ENCODE peak calls at places on chromosomes 3 and 15, in eight cellular contexts. One of them, this sample, is unnamed.

GRCh38 chr3:183159319-183159718 is 3.2 kb downstream of the LAMP3 start:
- DNase-seq in adrenal gland: no peak
- DNase-seq in AG04450: no peak
- DNase-seq in A172: no peak
- DNase-seq in H9: no peak
- DNase-seq in M059J: no peak
- DNase-seq in nephron progenitor cell: no peak
- DNase-seq in EH: no peak
- DNase-seq in this sample: no peak

GRCh38 chr3:35393916-35394315 is 245.4 kb upstream of the ARPP21 start:
- DNase-seq in M059J: no peak
- DNase-seq in AG04450: no peak
- DNase-seq in A172: no peak
- DNase-seq in adrenal gland: no peak
- DNase-seq in H9: peak
- DNase-seq in EH: no peak
- DNase-seq in nephron progenitor cell: peak
- DNase-seq in this sample: no peak

GRCh38 chr15:62254137-62254934 is 89.3 kb upstream of the C2CD4B start:
- DNase-seq in AG04450: peak
- DNase-seq in adrenal gland: peak
- DNase-seq in EH: peak
- DNase-seq in nephron progenitor cell: peak
- DNase-seq in M059J: peak
- DNase-seq in A172: peak
- DNase-seq in H9: peak
- DNase-seq in this sample: peak

GRCh38 chr3:64216706-64217105 is 8.6 kb downstream of the PRICKLE2 start:
- DNase-seq in EH: peak
- DNase-seq in adrenal gland: no peak
- DNase-seq in A172: peak
- DNase-seq in M059J: no peak
- DNase-seq in AG04450: no peak
- DNase-seq in H9: peak
- DNase-seq in nephron progenitor cell: peak
- DNase-seq in this sample: peak

GRCh38 chr3:59150039-59150438 is 100.2 kb upstream of the CFAP20DC start:
- DNase-seq in EH: no peak
- DNase-seq in AG04450: no peak
- DNase-seq in nephron progenitor cell: no peak
- DNase-seq in adrenal gland: no peak
- DNase-seq in H9: peak
- DNase-seq in A172: no peak
- DNase-seq in M059J: no peak
- DNase-seq in this sample: peak

GRCh38 chr15:78260489-78260888 is 3.9 kb upstream of the DNAJA4 start:
- DNase-seq in A172: no peak
- DNase-seq in H9: no peak
- DNase-seq in AG04450: no peak
- DNase-seq in M059J: no peak
- DNase-seq in nephron progenitor cell: no peak
- DNase-seq in adrenal gland: no peak
- DNase-seq in EH: no peak
- DNase-seq in this sample: no peak

GRCh38 chr3:28278918-28279317 is 37.5 kb downstream of the CMC1 start:
- DNase-seq in H9: no peak
- DNase-seq in M059J: no peak
- DNase-seq in A172: no peak
- DNase-seq in EH: no peak
- DNase-seq in adrenal gland: no peak
- DNase-seq in nephron progenitor cell: no peak
- DNase-seq in AG04450: no peak
- DNase-seq in this sample: no peak

GRCh38 chr3:134748698-134749097 is 46.4 kb upstream of the EPHB1 start:
- DNase-seq in EH: no peak
- DNase-seq in A172: no peak
- DNase-seq in adrenal gland: no peak
- DNase-seq in nephron progenitor cell: no peak
- DNase-seq in M059J: no peak
- DNase-seq in AG04450: no peak
- DNase-seq in H9: no peak
- DNase-seq in this sample: no peak

GRCh38 chr15:100495861-100496260 is 32.9 kb downstream of the CERS3 start:
- DNase-seq in A172: no peak
- DNase-seq in adrenal gland: no peak
- DNase-seq in M059J: no peak
- DNase-seq in EH: no peak
- DNase-seq in AG04450: no peak
- DNase-seq in H9: no peak
- DNase-seq in nephron progenitor cell: no peak
- DNase-seq in this sample: no peak

GRCh38 chr3:44099566-44100297 is 142.0 kb upstream of the TOPAZ1 start:
- DNase-seq in A172: no peak
- DNase-seq in M059J: no peak
- DNase-seq in H9: no peak
- DNase-seq in EH: no peak
- DNase-seq in nephron progenitor cell: no peak
- DNase-seq in adrenal gland: no peak
- DNase-seq in AG04450: no peak
- DNase-seq in this sample: no peak

GRCh38 chr3:115111632-115112031 is 35.5 kb downstream of the ZBTB20 start:
- DNase-seq in AG04450: no peak
- DNase-seq in M059J: peak
- DNase-seq in EH: peak
- DNase-seq in nephron progenitor cell: no peak
- DNase-seq in H9: no peak
- DNase-seq in adrenal gland: no peak
- DNase-seq in A172: no peak
- DNase-seq in this sample: no peak

GRCh38 chr3:9151240-9151639 is 98.2 kb downstream of the SRGAP3 start:
- DNase-seq in AG04450: no peak
- DNase-seq in EH: peak
- DNase-seq in A172: peak
- DNase-seq in adrenal gland: no peak
- DNase-seq in H9: no peak
- DNase-seq in nephron progenitor cell: no peak
- DNase-seq in M059J: peak
- DNase-seq in this sample: no peak

GRCh38 chr3:137041251-137041650 is 83.5 kb downstream of the IL20RB start:
- DNase-seq in M059J: no peak
- DNase-seq in H9: no peak
- DNase-seq in A172: no peak
- DNase-seq in EH: no peak
- DNase-seq in nephron progenitor cell: no peak
- DNase-seq in AG04450: no peak
- DNase-seq in adrenal gland: no peak
- DNase-seq in this sample: no peak

GRCh38 chr3:187798126-187798525 is 52.9 kb upstream of the BCL6 start:
- DNase-seq in H9: no peak
- DNase-seq in A172: no peak
- DNase-seq in adrenal gland: no peak
- DNase-seq in M059J: no peak
- DNase-seq in EH: no peak
- DNase-seq in nephron progenitor cell: no peak
- DNase-seq in AG04450: no peak
- DNase-seq in this sample: no peak

GRCh38 chr15:64574220-64574994 is 114.0 kb downstream of the ZNF609 start:
- DNase-seq in A172: no peak
- DNase-seq in M059J: peak
- DNase-seq in H9: no peak
- DNase-seq in EH: peak
- DNase-seq in nephron progenitor cell: no peak
- DNase-seq in adrenal gland: no peak
- DNase-seq in AG04450: peak
- DNase-seq in this sample: no peak

GRCh38 chr15:57922780-57923179 is 142.7 kb downstream of the ALDH1A2 start:
- DNase-seq in adrenal gland: no peak
- DNase-seq in A172: peak
- DNase-seq in nephron progenitor cell: no peak
- DNase-seq in H9: no peak
- DNase-seq in M059J: peak
- DNase-seq in EH: no peak
- DNase-seq in AG04450: no peak
- DNase-seq in this sample: no peak

GRCh38 chr15:28960979-28961378 is 75.2 kb downstream of the APBA2 start:
- DNase-seq in adrenal gland: no peak
- DNase-seq in A172: peak
- DNase-seq in M059J: peak
- DNase-seq in H9: no peak
- DNase-seq in AG04450: peak
- DNase-seq in EH: peak
- DNase-seq in nephron progenitor cell: no peak
- DNase-seq in this sample: no peak

GRCh38 chr3:101779808-101780366 is 876 bp downstream of the NXPE3 start:
- DNase-seq in M059J: peak
- DNase-seq in A172: peak
- DNase-seq in EH: peak
- DNase-seq in adrenal gland: no peak
- DNase-seq in H9: no peak
- DNase-seq in AG04450: no peak
- DNase-seq in nephron progenitor cell: no peak
- DNase-seq in this sample: no peak

GRCh38 chr3:24235121-24235520 is 259.5 kb downstream of the THRB start:
- DNase-seq in adrenal gland: no peak
- DNase-seq in nephron progenitor cell: no peak
- DNase-seq in EH: no peak
- DNase-seq in A172: peak
- DNase-seq in AG04450: no peak
- DNase-seq in H9: no peak
- DNase-seq in M059J: peak
- DNase-seq in this sample: no peak

GRCh38 chr3:5568451-5568850 is 380.9 kb downstream of the EDEM1 start:
- DNase-seq in adrenal gland: no peak
- DNase-seq in M059J: no peak
- DNase-seq in EH: no peak
- DNase-seq in AG04450: no peak
- DNase-seq in A172: no peak
- DNase-seq in nephron progenitor cell: peak
- DNase-seq in H9: peak
- DNase-seq in this sample: peak

GRCh38 chr3:32315441-32315840 is 76.2 kb upstream of the CMTM7 start:
- DNase-seq in nephron progenitor cell: no peak
- DNase-seq in EH: no peak
- DNase-seq in H9: no peak
- DNase-seq in A172: no peak
- DNase-seq in AG04450: no peak
- DNase-seq in adrenal gland: peak
- DNase-seq in M059J: no peak
- DNase-seq in this sample: no peak

GRCh38 chr3:55661141-55661540 is 174.0 kb upstream of the WNT5A start:
- DNase-seq in AG04450: no peak
- DNase-seq in A172: no peak
- DNase-seq in adrenal gland: no peak
- DNase-seq in nephron progenitor cell: no peak
- DNase-seq in H9: no peak
- DNase-seq in M059J: no peak
- DNase-seq in EH: no peak
- DNase-seq in this sample: no peak

GRCh38 chr15:29935296-29936020 is 113.2 kb upstream of the TJP1 start:
- DNase-seq in AG04450: no peak
- DNase-seq in EH: no peak
- DNase-seq in nephron progenitor cell: no peak
- DNase-seq in adrenal gland: no peak
- DNase-seq in M059J: peak
- DNase-seq in A172: no peak
- DNase-seq in H9: peak
- DNase-seq in this sample: no peak

GRCh38 chr3:81876826-81877225 is 115.4 kb upstream of the GBE1 start:
- DNase-seq in adrenal gland: no peak
- DNase-seq in M059J: peak
- DNase-seq in H9: no peak
- DNase-seq in nephron progenitor cell: no peak
- DNase-seq in AG04450: no peak
- DNase-seq in EH: no peak
- DNase-seq in A172: no peak
- DNase-seq in this sample: no peak

GRCh38 chr15:51121118-51121517 is 26.4 kb upstream of the TNFAIP8L3 start:
- DNase-seq in A172: peak
- DNase-seq in adrenal gland: peak
- DNase-seq in nephron progenitor cell: no peak
- DNase-seq in AG04450: peak
- DNase-seq in H9: no peak
- DNase-seq in EH: peak
- DNase-seq in M059J: peak
- DNase-seq in this sample: peak

GRCh38 chr15:83108266-83109219 is 1.1 kb downstream of the TM6SF1 start:
- DNase-seq in nephron progenitor cell: no peak
- DNase-seq in EH: peak
- DNase-seq in AG04450: peak
- DNase-seq in H9: no peak
- DNase-seq in A172: no peak
- DNase-seq in adrenal gland: peak
- DNase-seq in M059J: no peak
- DNase-seq in this sample: no peak

GRCh38 chr3:192928720-192929119 is 11.1 kb upstream of the MB21D2 start:
- DNase-seq in M059J: no peak
- DNase-seq in H9: no peak
- DNase-seq in nephron progenitor cell: no peak
- DNase-seq in AG04450: no peak
- DNase-seq in adrenal gland: no peak
- DNase-seq in EH: no peak
- DNase-seq in A172: no peak
- DNase-seq in this sample: no peak

GRCh38 chr3:104598848-104599501 is 767.7 kb upstream of the ALCAM start:
- DNase-seq in H9: no peak
- DNase-seq in nephron progenitor cell: no peak
- DNase-seq in A172: no peak
- DNase-seq in AG04450: no peak
- DNase-seq in adrenal gland: no peak
- DNase-seq in EH: no peak
- DNase-seq in M059J: no peak
- DNase-seq in this sample: no peak

GRCh38 chr3:121747976-121748375 is 1.6 kb downstream of the GOLGB1 start:
- DNase-seq in EH: peak
- DNase-seq in AG04450: no peak
- DNase-seq in nephron progenitor cell: no peak
- DNase-seq in M059J: peak
- DNase-seq in H9: no peak
- DNase-seq in A172: no peak
- DNase-seq in adrenal gland: no peak
- DNase-seq in this sample: no peak

GRCh38 chr3:14811733-14812132 is 7.0 kb upstream of the FGD5 start:
- DNase-seq in nephron progenitor cell: no peak
- DNase-seq in AG04450: no peak
- DNase-seq in A172: no peak
- DNase-seq in H9: no peak
- DNase-seq in adrenal gland: no peak
- DNase-seq in M059J: no peak
- DNase-seq in EH: no peak
- DNase-seq in this sample: no peak

GRCh38 chr3:52293491-52294319 is 6.1 kb downstream of the GLYCTK start:
- DNase-seq in EH: no peak
- DNase-seq in H9: no peak
- DNase-seq in AG04450: no peak
- DNase-seq in adrenal gland: no peak
- DNase-seq in M059J: no peak
- DNase-seq in nephron progenitor cell: no peak
- DNase-seq in A172: no peak
- DNase-seq in this sample: no peak

This sample was measured in neural progenitor cell.